ENCODE peak calls at places on chromosomes 6 and 20, in five cellular contexts. One of them, this sample, is unnamed.

GRCh38 chr20:34437330-34437986 is 74.4 kb downstream of the ITCH start:
- DNase-seq in heart right ventricle: no peak
- DNase-seq in pancreas: no peak
- DNase-seq in H9: no peak
- DNase-seq in AG09319: no peak
- DNase-seq in this sample: no peak

GRCh38 chr6:12354499-12354898 is 64.3 kb downstream of the EDN1 start:
- DNase-seq in pancreas: no peak
- DNase-seq in H9: peak; percentile 63
- DNase-seq in heart right ventricle: no peak
- DNase-seq in AG09319: no peak
- DNase-seq in this sample: peak; percentile 66

GRCh38 chr6:103335412-103335811 is 1524.3 kb downstream of the HACE1 start:
- DNase-seq in AG09319: no peak
- DNase-seq in H9: no peak
- DNase-seq in pancreas: no peak
- DNase-seq in heart right ventricle: no peak
- DNase-seq in this sample: no peak

GRCh38 chr6:147132889-147133288 is 71.3 kb upstream of the STXBP5 start:
- DNase-seq in AG09319: no peak
- DNase-seq in H9: no peak
- DNase-seq in pancreas: no peak
- DNase-seq in heart right ventricle: no peak
- DNase-seq in this sample: no peak

GRCh38 chr20:23206995-23207394 is 120.9 kb upstream of the CD93 start:
- DNase-seq in heart right ventricle: no peak
- DNase-seq in H9: no peak
- DNase-seq in pancreas: no peak
- DNase-seq in AG09319: no peak
- DNase-seq in this sample: no peak

GRCh38 chr6:125191916-125192609 is 38.5 kb downstream of the TPD52L1 start:
- DNase-seq in pancreas: peak; percentile 59
- DNase-seq in AG09319: no peak
- DNase-seq in H9: peak; percentile 80
- DNase-seq in heart right ventricle: peak; percentile 20
- DNase-seq in this sample: peak; percentile 65

GRCh38 chr6:167572841-167573271 is 248.0 kb downstream of the TTLL2 start:
- DNase-seq in AG09319: no peak
- DNase-seq in pancreas: no peak
- DNase-seq in H9: no peak
- DNase-seq in heart right ventricle: peak; percentile 29
- DNase-seq in this sample: no peak

GRCh38 chr20:40599987-40600386 is 89.0 kb downstream of the MAFB start:
- DNase-seq in AG09319: no peak
- DNase-seq in pancreas: no peak
- DNase-seq in heart right ventricle: no peak
- DNase-seq in H9: no peak
- DNase-seq in this sample: no peak

GRCh38 chr6:83853178-83853967 is at the start of gene RIPPLY2:
- DNase-seq in pancreas: peak; percentile 11
- DNase-seq in H9: peak; percentile 65
- DNase-seq in AG09319: no peak
- DNase-seq in heart right ventricle: peak; percentile 18
- DNase-seq in this sample: peak; percentile 72

GRCh38 chr6:127201321-127201720 is 65.3 kb upstream of the RNF146 start:
- DNase-seq in pancreas: no peak
- DNase-seq in H9: no peak
- DNase-seq in heart right ventricle: no peak
- DNase-seq in AG09319: no peak
- DNase-seq in this sample: no peak

GRCh38 chr6:162082520-162082919 is 645.0 kb downstream of the PRKN start:
- DNase-seq in pancreas: no peak
- DNase-seq in H9: no peak
- DNase-seq in heart right ventricle: no peak
- DNase-seq in AG09319: no peak
- DNase-seq in this sample: no peak

GRCh38 chr6:7914991-7915789 is 4.6 kb upstream of the TXNDC5 start:
- DNase-seq in H9: no peak
- DNase-seq in AG09319: peak; percentile 67
- DNase-seq in pancreas: no peak
- DNase-seq in heart right ventricle: peak; percentile 60
- DNase-seq in this sample: no peak

GRCh38 chr6:74606488-74607135 is 599.2 kb downstream of the COL12A1 start:
- DNase-seq in heart right ventricle: no peak
- DNase-seq in pancreas: no peak
- DNase-seq in H9: no peak
- DNase-seq in AG09319: peak; percentile 81
- DNase-seq in this sample: no peak

GRCh38 chr6:14799928-14800327 is 445.9 kb upstream of the JARID2 start:
- DNase-seq in heart right ventricle: peak; percentile 55
- DNase-seq in pancreas: peak; percentile 77
- DNase-seq in AG09319: no peak
- DNase-seq in H9: peak; percentile 69
- DNase-seq in this sample: peak; percentile 85

GRCh38 chr6:34531580-34532201 is 24.4 kb downstream of the SPDEF start:
- DNase-seq in pancreas: peak; percentile 48
- DNase-seq in heart right ventricle: peak; percentile 67
- DNase-seq in H9: peak; percentile 97
- DNase-seq in AG09319: peak; percentile 48
- DNase-seq in this sample: peak; percentile 59

GRCh38 chr6:39377530-39377929 is 55.0 kb upstream of the KCNK16 start:
- DNase-seq in H9: peak; percentile 84
- DNase-seq in heart right ventricle: peak; percentile 25
- DNase-seq in pancreas: peak; percentile 67
- DNase-seq in AG09319: peak; percentile 65
- DNase-seq in this sample: peak; percentile 89

GRCh38 chr6:124393536-124393935 is 568.7 kb upstream of the RNF217 start:
- DNase-seq in heart right ventricle: no peak
- DNase-seq in AG09319: no peak
- DNase-seq in pancreas: no peak
- DNase-seq in H9: no peak
- DNase-seq in this sample: no peak

GRCh38 chr6:80366721-80367120 is 260.2 kb downstream of the BCKDHB start:
- DNase-seq in AG09319: no peak
- DNase-seq in H9: no peak
- DNase-seq in heart right ventricle: peak; percentile 72
- DNase-seq in pancreas: no peak
- DNase-seq in this sample: no peak

GRCh38 chr6:124676033-124676432 is 286.2 kb upstream of the RNF217 start:
- DNase-seq in pancreas: no peak
- DNase-seq in H9: no peak
- DNase-seq in AG09319: no peak
- DNase-seq in heart right ventricle: no peak
- DNase-seq in this sample: no peak

GRCh38 chr20:23193985-23194384 is 107.9 kb upstream of the CD93 start:
- DNase-seq in heart right ventricle: no peak
- DNase-seq in H9: no peak
- DNase-seq in pancreas: no peak
- DNase-seq in AG09319: no peak
- DNase-seq in this sample: no peak

GRCh38 chr6:84633771-84634170 is 130.6 kb downstream of the TBX18 start:
- DNase-seq in pancreas: no peak
- DNase-seq in heart right ventricle: no peak
- DNase-seq in AG09319: no peak
- DNase-seq in H9: no peak
- DNase-seq in this sample: no peak

GRCh38 chr6:41475164-41475563 is 71.0 kb upstream of the FOXP4 start:
- DNase-seq in heart right ventricle: no peak
- DNase-seq in H9: no peak
- DNase-seq in AG09319: no peak
- DNase-seq in pancreas: no peak
- DNase-seq in this sample: no peak

GRCh38 chr6:169529931-169530761 is 171.7 kb downstream of the WDR27 start:
- DNase-seq in H9: no peak
- DNase-seq in pancreas: peak; percentile 25
- DNase-seq in AG09319: peak; percentile 67
- DNase-seq in heart right ventricle: no peak
- DNase-seq in this sample: no peak

GRCh38 chr6:135251416-135251815 is 70.3 kb downstream of the MYB start:
- DNase-seq in AG09319: no peak
- DNase-seq in heart right ventricle: no peak
- DNase-seq in H9: no peak
- DNase-seq in pancreas: peak; percentile 18
- DNase-seq in this sample: peak; percentile 84

GRCh38 chr6:44733146-44733545 is 345.6 kb downstream of the CDC5L start:
- DNase-seq in heart right ventricle: peak; percentile 20
- DNase-seq in AG09319: no peak
- DNase-seq in pancreas: no peak
- DNase-seq in H9: no peak
- DNase-seq in this sample: no peak

GRCh38 chr6:72669324-72669723 is 47.5 kb downstream of the KCNQ5 start:
- DNase-seq in heart right ventricle: no peak
- DNase-seq in H9: peak; percentile 39
- DNase-seq in pancreas: no peak
- DNase-seq in AG09319: no peak
- DNase-seq in this sample: no peak

GRCh38 chr6:129767776-129768490 is 58.0 kb upstream of the ARHGAP18 start:
- DNase-seq in H9: no peak
- DNase-seq in pancreas: no peak
- DNase-seq in AG09319: no peak
- DNase-seq in heart right ventricle: no peak
- DNase-seq in this sample: peak; percentile 27

GRCh38 chr6:346389-347030 is 45.0 kb upstream of the IRF4 start:
- DNase-seq in AG09319: no peak
- DNase-seq in heart right ventricle: no peak
- DNase-seq in H9: no peak
- DNase-seq in pancreas: no peak
- DNase-seq in this sample: no peak

GRCh38 chr6:21101694-21102093 is 491.9 kb upstream of the SOX4 start:
- DNase-seq in heart right ventricle: no peak
- DNase-seq in pancreas: no peak
- DNase-seq in AG09319: no peak
- DNase-seq in H9: no peak
- DNase-seq in this sample: no peak

GRCh38 chr6:133456439-133456838 is 215.3 kb downstream of the EYA4 start:
- DNase-seq in pancreas: no peak
- DNase-seq in H9: no peak
- DNase-seq in heart right ventricle: no peak
- DNase-seq in AG09319: no peak
- DNase-seq in this sample: peak; percentile 50

GRCh38 chr6:137661601-137662000 is 167.4 kb upstream of the OLIG3 start:
- DNase-seq in pancreas: no peak
- DNase-seq in heart right ventricle: peak; percentile 19
- DNase-seq in AG09319: no peak
- DNase-seq in H9: peak; percentile 45
- DNase-seq in this sample: no peak

GRCh38 chr6:48933136-48933535 is 529.9 kb downstream of the MMUT start:
- DNase-seq in heart right ventricle: no peak
- DNase-seq in pancreas: no peak
- DNase-seq in H9: no peak
- DNase-seq in AG09319: no peak
- DNase-seq in this sample: no peak

GRCh38 chr6:48928937-48929336 is 534.1 kb downstream of the MMUT start:
- DNase-seq in pancreas: no peak
- DNase-seq in H9: no peak
- DNase-seq in AG09319: no peak
- DNase-seq in heart right ventricle: no peak
- DNase-seq in this sample: peak; percentile 22
- TF ChIP-seq CTCF in pancreas: no peak
- TF ChIP-seq CTCF in H9: peak; percentile 55
- TF ChIP-seq CTCF in AG09319: no peak
- TF ChIP-seq CTCF in heart right ventricle: no peak
- TF ChIP-seq CTCF in this sample: peak; percentile 19

GRCh38 chr6:28134015-28134414 is 7.7 kb upstream of the ZKSCAN8 start:
- DNase-seq in pancreas: no peak
- DNase-seq in H9: peak; percentile 28
- DNase-seq in heart right ventricle: no peak
- DNase-seq in AG09319: no peak
- DNase-seq in this sample: peak; percentile 47
- TF ChIP-seq CTCF in pancreas: no peak
- TF ChIP-seq CTCF in H9: peak; percentile 58
- TF ChIP-seq CTCF in heart right ventricle: peak; percentile 54
- TF ChIP-seq CTCF in AG09319: peak; percentile 49
- TF ChIP-seq CTCF in this sample: peak; percentile 53

DNA sequence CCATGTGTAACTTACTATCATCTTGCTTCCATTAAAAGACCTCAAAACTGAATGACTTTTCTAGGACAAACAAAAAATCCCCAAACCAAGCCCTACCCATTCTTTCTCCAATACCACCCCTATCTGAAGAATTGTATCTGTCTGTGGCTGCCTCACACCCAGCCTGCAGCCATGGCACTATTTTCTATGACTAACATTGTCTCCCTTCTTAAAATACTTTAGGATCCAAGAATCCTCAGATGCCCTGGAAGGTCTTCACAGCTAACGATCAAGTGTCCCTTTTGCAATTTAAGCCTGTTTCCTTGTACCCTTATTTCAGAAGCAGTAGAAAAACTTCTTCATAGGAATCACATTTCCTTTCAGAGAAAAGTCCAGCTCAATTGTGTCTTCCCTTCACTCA is 5.3 kb upstream of the MEP1A start:
- DNase-seq in pancreas: no peak
- DNase-seq in AG09319: no peak
- DNase-seq in H9: no peak
- DNase-seq in heart right ventricle: no peak
- DNase-seq in this sample: no peak
- TF ChIP-seq CTCF in pancreas: no peak
- TF ChIP-seq CTCF in AG09319: no peak
- TF ChIP-seq CTCF in H9: no peak
- TF ChIP-seq CTCF in heart right ventricle: no peak
- TF ChIP-seq CTCF in this sample: no peak

GRCh38 chr6:159758031-159759001 is 3.5 kb upstream of the ACAT2 start:
- DNase-seq in H9: peak; percentile 36
- DNase-seq in heart right ventricle: no peak
- DNase-seq in pancreas: no peak
- DNase-seq in AG09319: no peak
- DNase-seq in this sample: no peak
- TF ChIP-seq CTCF in H9: peak; percentile 50
- TF ChIP-seq CTCF in heart right ventricle: no peak
- TF ChIP-seq CTCF in pancreas: no peak
- TF ChIP-seq CTCF in AG09319: no peak
- TF ChIP-seq CTCF in this sample: peak; percentile 10

DNA sequence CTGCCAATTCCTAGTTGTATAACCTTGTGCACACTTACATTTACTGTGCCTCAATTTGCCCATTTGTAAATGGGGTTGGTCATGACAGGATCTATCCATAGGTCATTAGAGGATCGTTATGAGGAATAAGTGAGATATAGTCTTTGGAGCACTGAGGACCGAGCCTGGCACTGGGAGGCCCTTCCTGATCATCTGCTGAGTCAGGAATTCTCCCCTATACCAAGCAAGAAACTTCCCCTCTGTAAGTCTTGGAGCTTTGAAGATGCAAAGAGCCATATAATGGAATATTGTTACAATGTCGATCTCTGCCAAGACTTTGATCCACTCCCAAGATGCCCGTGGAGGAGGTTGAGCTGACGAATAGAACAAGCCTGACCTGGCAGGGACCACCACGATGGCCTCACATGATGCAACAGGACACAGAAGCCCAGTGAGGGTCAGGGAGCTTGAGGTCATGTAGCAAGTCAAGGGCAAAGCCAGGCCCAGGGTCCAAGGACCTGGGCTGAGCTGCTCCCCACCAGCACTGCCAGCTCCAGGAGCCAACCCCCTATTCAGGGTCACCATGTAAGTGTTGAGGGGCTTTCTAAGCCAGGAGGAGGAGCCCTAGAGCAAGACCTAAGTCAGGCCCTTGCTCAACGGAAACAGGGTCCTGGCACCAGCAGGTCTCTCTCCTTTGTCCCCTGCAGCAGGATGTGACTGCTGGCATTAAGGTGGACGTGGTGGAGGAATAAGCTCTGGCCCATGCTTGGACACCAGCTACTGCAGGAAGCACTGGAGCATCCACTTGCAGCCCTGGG is 16.7 kb downstream of the PDRG1 start:
- DNase-seq in H9: peak; percentile 80
- DNase-seq in AG09319: no peak
- DNase-seq in pancreas: no peak
- DNase-seq in heart right ventricle: no peak
- DNase-seq in this sample: peak; percentile 73
- TF ChIP-seq CTCF in H9: peak; percentile 71
- TF ChIP-seq CTCF in AG09319: no peak
- TF ChIP-seq CTCF in pancreas: no peak
- TF ChIP-seq CTCF in heart right ventricle: no peak
- TF ChIP-seq CTCF in this sample: peak; percentile 61